ENCODE peak calls at places on chromosomes 7 and 10, in six cellular contexts. J, X, K, H, W and F are unnamed samples.

GRCh38 chr7:134685250-134685649 is 38.6 kb downstream of the BPGM start:
- DNase-seq in J (no peak), X (no peak), K (no peak), H (no peak), W (no peak), F (no peak)

GRCh38 chr10:91164520-91165065 is 55.9 kb upstream of the PCGF5 start:
- DNase-seq in J (no peak), X (no peak), K (no peak), H (no peak), W (peak; percentile 28), F (no peak)

GRCh38 chr10:49351669-49352068 is 44.2 kb downstream of the DRGX start:
- DNase-seq in J (no peak), X (no peak), K (peak; percentile 65), H (no peak), W (no peak), F (no peak)

GRCh38 chr10:123997486-123998196 is 95.8 kb downstream of the CHST15 start:
- DNase-seq in J (peak; percentile 55), X (no peak), K (peak; percentile 77), H (no peak), W (no peak), F (peak; percentile 57)

GRCh38 chr7:88317422-88317821 is 10.7 kb upstream of the STEAP4 start:
- DNase-seq in J (no peak), X (no peak), K (no peak), H (no peak), W (no peak), F (no peak)

GRCh38 chr7:137717811-137718271 is 128.9 kb downstream of the DGKI start:
- DNase-seq in J (no peak), X (no peak), K (no peak), H (no peak), W (no peak), F (no peak)

GRCh38 chr7:4525884-4526283 is 156.2 kb upstream of the FOXK1 start:
- DNase-seq in J (no peak), X (no peak), K (no peak), H (no peak), W (no peak), F (no peak)

GRCh38 chr7:81470084-81470723 is 299.6 kb downstream of the HGF start:
- DNase-seq in J (peak; percentile 90), X (peak; percentile 73), K (no peak), H (peak; percentile 40), W (peak; percentile 78), F (peak; percentile 23)

GRCh38 chr10:34433241-34434076 is 381.6 kb downstream of the PARD3 start:
- DNase-seq in J (no peak), X (no peak), K (no peak), H (no peak), W (no peak), F (no peak)

GRCh38 chr7:50119815-50120637 is 27.0 kb upstream of the ZPBP start:
- DNase-seq in J (peak; percentile 5), X (no peak), K (no peak), H (no peak), W (peak; percentile 30), F (no peak)

GRCh38 chr10:59176241-59177030 is at the start of gene PHYHIPL:
- DNase-seq in J (peak; percentile 14), X (no peak), K (no peak), H (no peak), W (no peak), F (no peak)

GRCh38 chr10:68010426-68010825 is 64.7 kb downstream of the HERC4 start:
- DNase-seq in J (no peak), X (no peak), K (no peak), H (no peak), W (no peak), F (no peak)

GRCh38 chr7:40733111-40733510 is 598.3 kb downstream of the SUGCT start:
- DNase-seq in J (peak; percentile 2), X (no peak), K (no peak), H (no peak), W (peak; percentile 25), F (no peak)

GRCh38 chr10:22618081-22618785 is 96.1 kb downstream of the PIP4K2A start:
- DNase-seq in J (peak; percentile 45), X (peak; percentile 39), K (no peak), H (no peak), W (peak; percentile 35), F (no peak)

GRCh38 chr10:101565370-101565900 is 22.6 kb downstream of the POLL start:
- DNase-seq in J (no peak), X (no peak), K (no peak), H (no peak), W (no peak), F (no peak)

GRCh38 chr10:62268399-62269076 is at the start of gene RTKN2:
- DNase-seq in J (peak; percentile 85), X (peak; percentile 74), K (peak; percentile 84), H (peak; percentile 48), W (peak; percentile 62), F (peak; percentile 85)

GRCh38 chr7:91168766-91169518 is 95.3 kb upstream of the FZD1 start:
- DNase-seq in J (no peak), X (no peak), K (no peak), H (no peak), W (no peak), F (no peak)

GRCh38 chr7:27156508-27156898 is at the start of gene HOXA7:
- DNase-seq in J (peak; percentile 73), X (no peak), K (peak; percentile 93), H (peak; percentile 74), W (no peak), F (no peak)
- TF ChIP-seq POLR2A in J (no peak), X (no peak), K (no peak), H (peak; percentile 12), W (no peak), F (no peak)

GRCh38 chr7:32942783-32943653 is 14.2 kb upstream of the FKBP9 start:
- DNase-seq in J (peak; percentile 81), X (peak; percentile 50), K (peak; percentile 84), H (peak; percentile 52), W (peak; percentile 88), F (peak; percentile 96)
- TF ChIP-seq POLR2A in J (peak; percentile 29), X (peak; percentile 17), K (no peak), H (peak; percentile 39), W (peak; percentile 54), F (peak; percentile 68)

DNA sequence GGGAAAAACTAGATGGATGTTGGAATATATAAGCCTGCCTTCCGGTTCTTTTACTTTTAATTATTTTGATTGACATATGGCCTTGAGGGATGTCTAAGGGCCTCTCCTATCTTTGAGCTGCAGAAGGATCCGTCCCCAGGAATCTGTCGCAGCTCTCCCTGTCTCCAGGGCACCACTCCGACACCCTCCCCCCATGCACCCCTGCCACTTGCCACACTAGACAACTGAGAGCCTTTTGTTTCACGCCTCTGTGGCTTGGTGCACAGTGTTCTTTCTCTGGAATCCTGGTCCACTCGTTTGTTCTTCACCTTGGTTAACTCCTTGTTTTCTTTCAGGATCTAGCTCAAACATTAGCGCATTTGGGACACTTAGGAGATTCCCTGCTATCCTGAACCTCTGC is 124.1 kb upstream of the EFCAB10 start:
- DNase-seq in J (no peak), X (no peak), K (no peak), H (no peak), W (no peak), F (no peak)
- TF ChIP-seq POLR2A in J (no peak), X (no peak), K (no peak), H (no peak), W (no peak), F (no peak)

DNA sequence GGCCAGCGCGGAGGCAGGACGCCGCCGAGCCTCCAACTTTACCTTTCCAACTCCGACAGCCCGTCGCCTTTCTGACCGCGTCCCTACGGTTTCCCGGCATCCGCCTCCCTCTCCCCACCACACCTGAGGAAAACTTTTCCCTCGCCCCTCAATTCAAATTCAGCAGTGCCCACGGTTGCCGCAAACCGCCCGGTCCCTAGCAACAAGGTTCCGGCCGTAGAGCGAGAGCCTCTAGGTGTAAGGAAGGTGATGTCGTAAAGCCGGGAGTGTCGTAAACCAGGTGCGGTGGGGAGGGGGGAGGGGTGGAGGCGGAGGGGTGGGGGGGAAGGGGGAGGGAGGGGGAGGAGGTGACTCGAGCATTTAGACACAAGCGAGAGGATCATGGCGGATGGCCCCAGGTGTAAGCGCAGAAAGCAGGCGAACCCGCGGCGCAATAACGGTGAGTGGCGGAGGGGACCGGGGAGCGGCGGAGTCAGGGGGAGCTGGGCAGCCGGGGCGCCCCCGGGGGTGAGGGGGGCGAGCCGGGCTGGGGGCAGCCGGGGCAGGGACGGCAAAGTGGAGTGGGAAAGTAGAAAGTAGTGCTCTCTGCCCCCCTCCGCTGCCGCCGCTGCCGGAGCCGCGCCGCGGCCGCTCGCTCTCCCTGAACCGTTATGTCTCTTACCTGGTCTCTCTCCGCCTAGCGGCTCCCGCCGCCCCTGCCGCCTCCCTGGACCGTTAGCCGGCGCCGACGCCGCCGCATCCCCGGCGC is at the start of gene ZEB1:
- DNase-seq in J (peak; percentile 96), X (peak; percentile 91), K (peak; percentile 82), H (peak; percentile 89), W (peak; percentile 88), F (peak; percentile 40)
- TF ChIP-seq POLR2A in J (peak; percentile 66), X (no peak), K (no peak), H (peak; percentile 61), W (peak; percentile 36), F (peak; percentile 38)